ENCODE peak calls at places on chromosomes 5 and 9, in nine cellular contexts. Q, A, M, O, P, V, G, N and F are unnamed samples.

GRCh38 chr5:164350236-164350635 is 844.8 kb downstream of the MAT2B start:
- DNase-seq in Q (no peak), A (no peak), M (no peak), O (no peak), P (no peak), V (no peak), G (no peak), N (no peak), F (no peak)

GRCh38 chr5:33588654-33589372 is 148.0 kb downstream of the TARS1 start:
- DNase-seq in Q (peak), A (peak), M (no peak), O (no peak), P (peak), V (peak), G (no peak), N (no peak), F (no peak)

GRCh38 chr9:134627417-134628353 is 13.9 kb upstream of the COL5A1 start:
- DNase-seq in Q (no peak), A (no peak), M (no peak), O (peak), P (no peak), V (no peak), G (no peak), N (peak), F (peak)

GRCh38 chr9:91680129-91680528 is 256.5 kb upstream of the NFIL3 start:
- DNase-seq in Q (no peak), A (no peak), M (no peak), O (no peak), P (no peak), V (no peak), G (no peak), N (no peak), F (no peak)

GRCh38 chr5:68319316-68320093 is 103.9 kb downstream of the PIK3R1 start:
- DNase-seq in Q (no peak), A (no peak), M (no peak), O (no peak), P (peak), V (no peak), G (no peak), N (no peak), F (no peak)

GRCh38 chr9:81772144-81772543 is 82.8 kb upstream of the TLE1 start:
- DNase-seq in Q (no peak), A (no peak), M (no peak), O (no peak), P (peak), V (no peak), G (no peak), N (no peak), F (no peak)

GRCh38 chr9:121545148-121545874 is 45.7 kb upstream of the GGTA1 start:
- DNase-seq in Q (no peak), A (no peak), M (no peak), O (no peak), P (no peak), V (no peak), G (no peak), N (no peak), F (no peak)

GRCh38 chr5:58056546-58056945 is 403.3 kb downstream of the PLK2 start:
- DNase-seq in Q (no peak), A (no peak), M (no peak), O (no peak), P (peak), V (no peak), G (no peak), N (no peak), F (no peak)

GRCh38 chr5:133781446-133781845 is 169.1 kb upstream of the FSTL4 start:
- DNase-seq in Q (no peak), A (no peak), M (no peak), O (no peak), P (no peak), V (no peak), G (no peak), N (no peak), F (no peak)

GRCh38 chr9:130988905-130989304 is 20.1 kb upstream of the LAMC3 start:
- DNase-seq in Q (no peak), A (no peak), M (no peak), O (no peak), P (no peak), V (no peak), G (no peak), N (no peak), F (no peak)

GRCh38 chr9:27763831-27764230 is 190.6 kb upstream of the C9orf72 start:
- DNase-seq in Q (no peak), A (no peak), M (no peak), O (no peak), P (no peak), V (no peak), G (no peak), N (no peak), F (no peak)

GRCh38 chr5:57171818-57172465 is 1.9 kb upstream of the GPBP1 start:
- DNase-seq in Q (no peak), A (no peak), M (no peak), O (no peak), P (no peak), V (no peak), G (no peak), N (no peak), F (no peak)

GRCh38 chr9:87950765-87951488 is 23.4 kb downstream of the CDK20 start:
- DNase-seq in Q (peak), A (peak), M (peak), O (no peak), P (peak), V (peak), G (no peak), N (no peak), F (no peak)

GRCh38 chr5:86909896-86910295 is 292.2 kb downstream of the COX7C start:
- DNase-seq in Q (no peak), A (no peak), M (peak), O (no peak), P (no peak), V (no peak), G (no peak), N (no peak), F (no peak)

GRCh38 chr5:90628492-90628891 is 69.9 kb downstream of the ADGRV1 start:
- DNase-seq in Q (no peak), A (no peak), M (no peak), O (no peak), P (no peak), V (no peak), G (no peak), N (no peak), F (no peak)

GRCh38 chr5:55278778-55279177 is 28.7 kb downstream of the DHX29 start:
- DNase-seq in Q (no peak), A (no peak), M (no peak), O (no peak), P (no peak), V (no peak), G (no peak), N (no peak), F (no peak)

GRCh38 chr5:22615964-22616363 is 237.2 kb downstream of the CDH12 start:
- DNase-seq in Q (no peak), A (no peak), M (no peak), O (no peak), P (no peak), V (no peak), G (no peak), N (no peak), F (no peak)

GRCh38 chr9:69645488-69645887 is 26.7 kb downstream of the APBA1 start:
- DNase-seq in Q (no peak), A (no peak), M (no peak), O (no peak), P (no peak), V (peak), G (peak), N (peak), F (peak)

GRCh38 chr5:157820593-157821252 is 38.2 kb downstream of the CLINT1 start:
- DNase-seq in Q (peak), A (peak), M (no peak), O (no peak), P (peak), V (peak), G (peak), N (no peak), F (no peak)

GRCh38 chr5:141637693-141638419 is 1.1 kb downstream of the RELL2 start:
- DNase-seq in Q (peak), A (peak), M (no peak), O (peak), P (peak), V (no peak), G (peak), N (peak), F (peak)

GRCh38 chr9:107805198-107805597 is 315.6 kb upstream of the KLF4 start:
- DNase-seq in Q (no peak), A (no peak), M (no peak), O (no peak), P (no peak), V (no peak), G (no peak), N (no peak), F (no peak)

GRCh38 chr9:134730011-134730760 is 88.6 kb downstream of the COL5A1 start:
- DNase-seq in Q (no peak), A (no peak), M (no peak), O (no peak), P (no peak), V (no peak), G (no peak), N (no peak), F (no peak)

GRCh38 chr9:130955947-130956621 is 17.0 kb upstream of the FIBCD1 start:
- DNase-seq in Q (no peak), A (no peak), M (no peak), O (no peak), P (no peak), V (no peak), G (no peak), N (no peak), F (no peak)

GRCh38 chr5:170375283-170375682 is 13.9 kb downstream of the KCNMB1 start:
- DNase-seq in Q (no peak), A (no peak), M (no peak), O (no peak), P (no peak), V (no peak), G (no peak), N (no peak), F (no peak)

GRCh38 chr9:124258765-124259272 is 1.1 kb downstream of the NEK6 start:
- DNase-seq in Q (peak), A (no peak), M (no peak), O (no peak), P (peak), V (no peak), G (no peak), N (no peak), F (no peak)

GRCh38 chr5:78236046-78236445 is 58.5 kb downstream of the AP3B1 start:
- DNase-seq in Q (no peak), A (no peak), M (no peak), O (no peak), P (no peak), V (no peak), G (no peak), N (no peak), F (no peak)

GRCh38 chr5:79613571-79613970 is 1.3 kb downstream of the TENT2 start:
- DNase-seq in Q (no peak), A (no peak), M (no peak), O (no peak), P (no peak), V (no peak), G (no peak), N (no peak), F (no peak)

GRCh38 chr9:129933709-129934586 is 98.7 kb downstream of the USP20 start:
- DNase-seq in Q (no peak), A (peak), M (no peak), O (no peak), P (no peak), V (no peak), G (no peak), N (no peak), F (no peak)

GRCh38 chr9:92896037-92896436 is 18.2 kb upstream of the ZNF484 start:
- DNase-seq in Q (no peak), A (no peak), M (no peak), O (peak), P (no peak), V (no peak), G (no peak), N (no peak), F (no peak)

GRCh38 chr5:159156839-159157238 is 52.5 kb downstream of the RNF145 start:
- DNase-seq in Q (peak), A (peak), M (peak), O (no peak), P (peak), V (peak), G (peak), N (no peak), F (no peak)

GRCh38 chr5:38467353-38468040 is 88.9 kb downstream of the LIFR start:
- DNase-seq in Q (no peak), A (no peak), M (no peak), O (no peak), P (peak), V (no peak), G (no peak), N (no peak), F (no peak)

GRCh38 chr9:99238331-99238730 is 16.2 kb downstream of the SEC61B start:
- DNase-seq in Q (no peak), A (no peak), M (no peak), O (no peak), P (no peak), V (no peak), G (no peak), N (no peak), F (no peak)

GRCh38 chr5:53333160-53333559 is 147.3 kb upstream of the FST start:
- DNase-seq in Q (no peak), A (no peak), M (no peak), O (no peak), P (no peak), V (no peak), G (no peak), N (no peak), F (no peak)

DNA sequence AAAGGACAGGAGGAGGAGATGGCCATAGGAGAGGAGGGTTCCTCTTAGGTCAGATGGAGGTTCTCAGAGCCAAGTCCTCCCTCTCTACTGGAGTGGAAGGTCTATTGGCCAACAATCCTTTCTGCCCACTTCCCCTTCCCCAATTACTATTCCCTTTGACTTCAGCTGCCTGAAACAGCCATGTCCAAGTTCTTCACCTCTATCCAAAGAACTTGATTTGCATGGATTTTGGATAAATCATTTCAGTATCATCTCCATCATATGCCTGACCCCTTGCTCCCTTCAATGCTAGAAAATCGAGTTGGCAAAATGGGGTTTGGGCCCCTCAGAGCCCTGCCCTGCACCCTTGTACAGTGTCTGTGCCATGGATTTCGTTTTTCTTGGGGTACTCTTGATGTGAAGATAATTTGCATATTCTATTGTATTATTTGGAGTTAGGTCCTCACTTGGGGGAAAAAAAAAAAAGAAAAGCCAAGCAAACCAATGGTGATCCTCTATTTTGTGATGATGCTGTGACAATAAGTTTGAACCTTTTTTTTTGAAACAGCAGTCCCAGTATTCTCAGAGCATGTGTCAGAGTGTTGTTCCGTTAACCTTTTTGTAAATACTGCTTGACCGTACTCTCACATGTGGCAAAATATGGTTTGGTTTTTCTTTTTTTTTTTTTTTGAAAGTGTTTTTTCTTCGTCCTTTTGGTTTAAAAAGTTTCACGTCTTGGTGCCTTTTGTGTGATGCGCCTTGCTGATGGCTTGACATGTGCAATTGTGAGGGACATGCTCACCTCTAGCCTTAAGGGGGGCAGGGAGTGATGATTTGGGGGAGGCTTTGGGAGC is 3.1 kb downstream of the EGR1 start:
- DNase-seq in Q (no peak), A (no peak), M (no peak), O (no peak), P (peak), V (peak), G (no peak), N (no peak), F (no peak)
- TF ChIP-seq POLR2AphosphoS5 in Q (no peak), A (no peak), M (no peak), O (peak), P (no peak), V (peak), G (no peak), N (peak), F (no peak)

DNA sequence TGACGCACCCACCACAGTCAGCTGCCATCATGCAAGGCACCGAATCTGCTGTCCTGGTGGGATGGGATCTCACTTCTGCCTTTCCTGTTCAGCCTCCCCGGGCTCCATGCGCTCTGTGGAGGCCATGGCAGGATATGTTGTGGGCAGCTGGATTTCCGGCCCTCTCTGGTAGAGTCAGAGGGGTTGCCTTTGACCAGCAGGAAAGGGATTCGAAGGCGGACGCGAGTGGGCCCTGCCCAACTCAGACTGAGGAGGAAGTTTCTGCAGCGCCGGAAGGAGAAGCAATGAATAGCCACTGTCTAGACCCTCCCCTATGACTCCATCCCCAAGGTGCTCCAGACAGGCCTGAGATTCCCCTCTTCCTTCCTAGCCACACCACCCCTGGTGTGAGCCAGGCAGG is 35.6 kb downstream of the GADD45G start:
- DNase-seq in Q (no peak), A (no peak), M (no peak), O (peak), P (no peak), V (no peak), G (no peak), N (no peak), F (no peak)
- H3K27ac ChIP-seq in Q (no peak), A (no peak), M (no peak), O (no peak), P (no peak), V (no peak), G (peak), N (peak), F (peak)

DNA sequence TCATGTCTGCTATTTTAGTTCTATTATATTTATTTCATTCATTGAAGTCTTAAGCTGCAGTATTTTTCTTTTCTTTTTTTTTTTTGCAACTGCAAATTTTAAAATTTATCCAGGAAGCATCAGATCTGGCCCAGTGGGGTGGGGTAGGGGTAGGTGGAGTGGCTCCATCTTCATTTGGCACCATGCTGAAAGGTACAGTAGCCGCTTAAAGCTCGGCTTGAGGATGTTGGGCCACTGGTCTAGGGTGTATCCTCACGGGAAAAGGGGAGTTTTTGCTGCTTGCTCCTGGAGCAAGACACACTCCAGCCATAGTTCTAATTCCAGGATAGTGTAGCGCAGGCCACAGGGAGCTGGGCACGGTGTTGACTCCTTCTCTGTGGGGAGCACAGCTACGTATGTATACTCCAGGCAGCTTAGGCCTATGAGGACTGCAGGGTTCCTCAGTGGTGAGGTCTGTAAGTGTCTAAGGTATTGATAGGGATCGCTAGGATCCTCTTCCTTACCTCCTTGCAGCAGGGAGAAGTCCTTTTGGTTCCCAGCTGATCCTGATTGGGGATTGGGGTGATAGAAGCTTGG is 22.7 kb downstream of the RCL1 start:
- DNase-seq in Q (no peak), A (no peak), M (no peak), O (no peak), P (no peak), V (no peak), G (no peak), N (no peak), F (no peak)
- TF ChIP-seq POLR2AphosphoS5 in Q (no peak), A (no peak), M (no peak), O (no peak), P (no peak), V (no peak), G (no peak), N (no peak), F (no peak)

GRCh38 chr9:127803507-127804352 is 1.0 kb downstream of the FPGS start:
- DNase-seq in Q (no peak), A (peak), M (no peak), O (no peak), P (no peak), V (no peak), G (no peak), N (no peak), F (no peak)

GRCh38 chr9:127806871-127807270 is 4.2 kb downstream of the FPGS start:
- DNase-seq in Q (no peak), A (no peak), M (no peak), O (no peak), P (no peak), V (no peak), G (no peak), N (no peak), F (no peak)

GRCh38 chr9:127802576-127803443 is at the start of gene FPGS:
- DNase-seq in Q (peak), A (peak), M (no peak), O (peak), P (peak), V (peak), G (peak), N (peak), F (peak)

GRCh38 chr9:127805620-127806019 is 2.9 kb downstream of the FPGS start:
- DNase-seq in Q (peak), A (peak), M (no peak), O (no peak), P (peak), V (peak), G (no peak), N (no peak), F (no peak)

DNA sequence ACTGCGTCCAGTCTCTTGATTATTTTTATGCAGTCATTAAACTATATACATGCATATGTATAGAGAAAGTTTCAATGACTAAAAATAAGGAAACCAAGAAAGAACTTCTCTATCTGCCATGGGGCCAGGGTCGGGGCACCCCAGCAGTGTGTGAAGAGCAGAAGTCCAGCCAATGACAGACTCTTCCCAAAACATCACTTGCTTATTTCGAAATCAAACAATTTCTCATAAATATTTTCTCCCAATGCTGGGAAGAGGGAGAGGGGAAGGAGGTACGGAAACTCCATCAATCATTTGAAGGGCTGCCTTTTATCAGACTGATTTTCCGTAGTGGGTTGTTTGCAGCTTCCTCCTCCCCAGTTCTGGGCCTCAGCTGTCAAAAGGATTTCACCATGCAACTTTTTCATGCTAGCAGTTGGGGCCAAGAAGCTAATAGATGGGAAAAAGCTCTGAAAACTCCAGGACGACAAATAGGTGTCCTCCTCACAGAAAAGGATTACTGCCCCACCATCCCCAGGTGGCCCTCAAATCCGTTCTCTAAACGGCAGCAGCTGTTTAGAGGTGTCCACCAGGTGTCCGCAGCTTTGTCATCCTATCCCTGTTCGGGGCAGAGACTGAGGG is 617 bp upstream of the FPGS start:
- DNase-seq in Q (no peak), A (no peak), M (no peak), O (no peak), P (no peak), V (no peak), G (no peak), N (no peak), F (peak)
- H3K27ac ChIP-seq in Q (peak), A (peak), M (peak), O (peak), P (peak), V (peak), G (peak), N (peak), F (peak)